ENCODE peak calls at places on chromosomes 11 and 22, in four cellular contexts. O is activated naive CD4-positive, alpha-beta T cell; Z is A549; A is GM19239. L is an unnamed sample.

GRCh38 chr11:102419181-102419580 is 33.4 kb downstream of the TMEM123 start:
- DNase-seq in A (no peak), O (no peak), Z (no peak), L (no peak)

GRCh38 chr11:2509481-2510001 is 64.7 kb downstream of the KCNQ1 start:
- DNase-seq in Z (no peak), O (no peak), A (no peak), L (no peak)

GRCh38 chr11:35619754-35620640 is 1.7 kb downstream of the FJX1 start:
- DNase-seq in A (no peak), Z (peak), O (no peak), L (peak)

GRCh38 chr22:40534379-40535188 is 101.9 kb downstream of the MRTFA start:
- DNase-seq in A (no peak), Z (no peak), O (no peak), L (peak)

GRCh38 chr11:36409152-36409713 is 100.8 kb downstream of the TRAF6 start:
- DNase-seq in O (no peak), Z (no peak), A (no peak), L (no peak)

GRCh38 chr11:92735039-92735438 is 234.4 kb upstream of the MTNR1B start:
- DNase-seq in Z (no peak), O (no peak), A (no peak), L (no peak)

GRCh38 chr11:16986434-16987204 is 27.6 kb downstream of the PLEKHA7 start:
- DNase-seq in O (no peak), Z (no peak), A (peak), L (no peak)

GRCh38 chr22:36239401-36240171 is at the start of gene APOL2:
- DNase-seq in A (peak), O (peak), Z (peak), L (peak)

GRCh38 chr11:97965849-97966646 is 1054.7 kb upstream of the CNTN5 start:
- DNase-seq in Z (no peak), A (no peak), O (no peak), L (no peak)

GRCh38 chr11:84310261-84310660 is 1024.1 kb upstream of the CCDC90B start:
- DNase-seq in A (no peak), O (no peak), Z (no peak), L (no peak)

GRCh38 chr11:31799036-31799793 is 11.9 kb downstream of the PAX6 start:
- DNase-seq in O (no peak), Z (no peak), A (no peak), L (no peak)

GRCh38 chr22:40436460-40437431 is 66.4 kb downstream of the SGSM3 start:
- DNase-seq in Z (peak), O (no peak), A (no peak), L (no peak)

GRCh38 chr11:70651036-70651435 is 252.7 kb downstream of the CTTN start:
- DNase-seq in Z (no peak), O (no peak), A (no peak), L (no peak)

GRCh38 chr11:77198440-77198849 is 70.4 kb downstream of the MYO7A start:
- DNase-seq in Z (peak), A (peak), O (no peak), L (no peak)

GRCh38 chr11:93017821-93018690 is 48.6 kb downstream of the MTNR1B start:
- DNase-seq in O (no peak), A (no peak), Z (no peak), L (no peak)

GRCh38 chr11:64687641-64688533 is 35.1 kb downstream of the NRXN2 start:
- DNase-seq in Z (no peak), O (no peak), A (no peak), L (no peak)

GRCh38 chr11:118152552-118153471 is at the start of gene SCN4B:
- DNase-seq in A (no peak), Z (peak), O (no peak), L (peak)

GRCh38 chr11:54558919-54559318 is 44.9 kb downstream of the OR4C46 start:
- DNase-seq in Z (no peak), A (no peak), O (no peak), L (no peak)

GRCh38 chr11:19218801-19219460 is 17.1 kb upstream of the CSRP3 start:
- DNase-seq in A (no peak), O (no peak), Z (no peak), L (no peak)

GRCh38 chr11:101129203-101129943 is at the start of gene PGR:
- DNase-seq in Z (no peak), A (no peak), O (no peak), L (peak)

GRCh38 chr22:25780673-25781072 is 38.7 kb downstream of the MYO18B start:
- DNase-seq in Z (no peak), A (no peak), O (no peak), L (no peak)

GRCh38 chr11:134592391-134592990 is 180.4 kb upstream of the B3GAT1 start:
- DNase-seq in Z (no peak), O (peak), A (no peak), L (no peak)

GRCh38 chr11:66420671-66421476 is at the start of gene NPAS4:
- DNase-seq in Z (no peak), A (no peak), O (no peak), L (peak)